ENCODE peak calls at places on chromosomes 4 and X, in ten cellular contexts. S is GM10248, D is fibroblast of the aortic adventitia, M is RWPE1, G is mucosa of descending colon, E is hepatocyte, Z is MM.1S, W is psoas muscle, J is astrocyte of the cerebellum, K is endothelial cell. F is an unnamed sample.

GRCh38 chr4:62709618-62710252 is 1509.6 kb downstream of the ADGRL3 start:
- DNase-seq in S (peak; percentile 8), D (peak; percentile 11), M (peak; percentile 11), G (peak; percentile 28), E (peak; percentile 66), Z (peak; percentile 60), W (no peak), J (peak; percentile 15), K (peak; percentile 12), F (peak; percentile 27)

GRCh38 chr4:41160010-41160789 is 54.1 kb downstream of the APBB2 start:
- DNase-seq in S (no peak), D (peak; percentile 91), M (peak; percentile 94), G (no peak), E (peak; percentile 78), Z (no peak), W (peak; percentile 55), J (peak; percentile 68), K (no peak), F (no peak)

GRCh38 chr4:3293410-3294391 is 880 bp downstream of the RGS12 start:
- DNase-seq in S (no peak), D (no peak), M (no peak), G (peak; percentile 30), E (no peak), Z (no peak), W (no peak), J (no peak), K (no peak), F (no peak)

GRCh38 chrX:74492720-74493201 is 71.5 kb downstream of the SLC16A2 start:
- DNase-seq in S (no peak), D (no peak), M (no peak), G (peak; percentile 5), E (no peak), Z (no peak), W (no peak), J (no peak), K (peak; percentile 6), F (no peak)

GRCh38 chr4:116346750-116347149 is 738.6 kb downstream of the TRAM1L1 start:
- DNase-seq in S (no peak), D (no peak), M (no peak), G (no peak), E (no peak), Z (no peak), W (no peak), J (no peak), K (no peak), F (no peak)

GRCh38 chr4:91113130-91113706 is 986.0 kb downstream of the CCSER1 start:
- DNase-seq in S (peak; percentile 26), D (peak; percentile 34), M (peak; percentile 12), G (no peak), E (peak; percentile 28), Z (peak; percentile 20), W (no peak), J (peak; percentile 33), K (no peak), F (peak; percentile 23)

GRCh38 chr4:66554844-66555243 is 884.6 kb upstream of the EPHA5 start:
- DNase-seq in S (no peak), D (peak; percentile 41), M (no peak), G (no peak), E (no peak), Z (no peak), W (no peak), J (no peak), K (no peak), F (no peak)

GRCh38 chr4:187777954-187778353 is 217.6 kb upstream of the ZFP42 start:
- DNase-seq in S (no peak), D (no peak), M (no peak), G (no peak), E (no peak), Z (no peak), W (no peak), J (no peak), K (no peak), F (no peak)

GRCh38 chrX:69277961-69278795 is 112.9 kb upstream of the PJA1 start:
- DNase-seq in S (no peak), D (no peak), M (no peak), G (no peak), E (no peak), Z (no peak), W (no peak), J (no peak), K (no peak), F (no peak)

GRCh38 chr4:90960840-90961239 is 833.6 kb downstream of the CCSER1 start:
- DNase-seq in S (no peak), D (no peak), M (no peak), G (no peak), E (no peak), Z (no peak), W (no peak), J (no peak), K (no peak), F (no peak)

GRCh38 chrX:81791086-81791485 is 589.2 kb downstream of the SH3BGRL start:
- DNase-seq in S (no peak), D (no peak), M (no peak), G (no peak), E (no peak), Z (no peak), W (no peak), J (no peak), K (no peak), F (no peak)

GRCh38 chrX:130002541-130002940 is 20.1 kb downstream of the BCORL1 start:
- DNase-seq in S (no peak), D (no peak), M (no peak), G (no peak), E (no peak), Z (no peak), W (no peak), J (no peak), K (no peak), F (no peak)

GRCh38 chrX:106696502-106696901 is 30.0 kb upstream of the RNF128 start:
- DNase-seq in S (no peak), D (no peak), M (no peak), G (no peak), E (no peak), Z (no peak), W (no peak), J (no peak), K (no peak), F (no peak)
- TF ChIP-seq CTCF in S (no peak), D (no peak), M (no peak), G (no peak), E (no peak), Z (no peak), W (no peak), J (no peak), K (no peak), F (no peak)

DNA sequence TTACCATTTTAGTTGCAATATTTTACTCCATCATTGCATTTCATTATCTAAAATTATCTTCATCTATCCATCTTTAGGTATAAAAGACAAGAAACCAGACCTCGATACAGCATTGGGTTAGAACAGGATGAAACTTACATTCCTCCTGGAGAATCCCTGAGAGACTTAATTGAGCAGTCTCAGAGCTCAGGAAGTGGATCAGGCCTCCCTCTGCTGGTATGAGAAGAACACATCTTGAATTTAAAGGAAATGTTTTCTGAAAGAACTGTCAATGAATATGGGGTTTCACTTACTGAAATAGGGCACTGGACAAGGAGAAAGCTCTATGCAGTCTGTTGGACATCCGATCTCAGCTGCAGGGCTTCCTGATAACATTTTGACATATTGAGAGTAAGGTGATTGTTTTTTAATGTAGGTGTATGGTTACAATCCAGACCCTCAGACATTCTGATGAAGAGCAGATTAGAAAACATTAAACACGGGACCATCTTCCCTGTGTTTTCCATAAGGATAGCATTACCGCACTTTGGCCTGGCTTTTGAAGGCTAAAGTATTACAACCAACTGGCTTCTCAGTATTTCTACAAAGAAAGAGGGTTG is 367.2 kb downstream of the BMPR1B start:
- DNase-seq in S (peak; percentile 8), D (peak; percentile 82), M (peak; percentile 61), G (peak; percentile 33), E (peak; percentile 75), Z (peak; percentile 32), W (no peak), J (peak; percentile 66), K (peak; percentile 34), F (no peak)
- TF ChIP-seq CTCF in S (peak; percentile 24), D (peak; percentile 73), M (peak; percentile 74), G (no peak), E (peak; percentile 71), Z (peak; percentile 30), W (peak; percentile 50), J (peak; percentile 70), K (peak; percentile 35), F (peak; percentile 24)

GRCh38 chr4:84582302-84582987 is 482 bp upstream of the CDS1 start:
- DNase-seq in S (peak; percentile 66), D (peak; percentile 33), M (peak; percentile 95), G (peak; percentile 99), E (peak; percentile 97), Z (peak; percentile 94), W (peak; percentile 70), J (peak; percentile 31), K (peak; percentile 88), F (peak; percentile 81)

GRCh38 chr4:84579410-84579791 is 3.5 kb upstream of the CDS1 start:
- DNase-seq in S (no peak), D (no peak), M (no peak), G (no peak), E (no peak), Z (no peak), W (no peak), J (no peak), K (no peak), F (no peak)

GRCh38 chr4:84585276-84585675 is 2.3 kb downstream of the CDS1 start:
- DNase-seq in S (no peak), D (no peak), M (no peak), G (no peak), E (no peak), Z (no peak), W (no peak), J (no peak), K (no peak), F (no peak)

GRCh38 chr4:84582988-84583870 is at the start of gene CDS1:
- DNase-seq in S (peak; percentile 12), D (no peak), M (peak; percentile 49), G (peak; percentile 87), E (peak; percentile 71), Z (no peak), W (peak; percentile 17), J (no peak), K (peak; percentile 32), F (peak; percentile 26)

GRCh38 chr4:84583871-84584373 is 995 bp downstream of the CDS1 start:
- DNase-seq in S (no peak), D (no peak), M (no peak), G (no peak), E (no peak), Z (peak; percentile 36), W (no peak), J (no peak), K (no peak), F (peak; percentile 39)
- TF ChIP-seq CTCF in S (no peak), D (no peak), M (peak; percentile 12), G (no peak), E (no peak), Z (peak; percentile 32), W (no peak), J (no peak), K (no peak), F (no peak)

GRCh38 chrX:4263005-4263404 is 549.6 kb upstream of the PRKX start:
- DNase-seq in S (no peak), D (no peak), M (no peak), G (no peak), E (peak; percentile 48), Z (no peak), W (no peak), J (no peak), K (no peak), F (no peak)

GRCh38 chrX:4265036-4265435 is 551.6 kb upstream of the PRKX start:
- DNase-seq in S (no peak), D (no peak), M (no peak), G (no peak), E (no peak), Z (no peak), W (no peak), J (no peak), K (no peak), F (no peak)

GRCh38 chrX:4268676-4269075 is 555.2 kb upstream of the PRKX start:
- DNase-seq in S (no peak), D (no peak), M (no peak), G (no peak), E (no peak), Z (no peak), W (no peak), J (no peak), K (no peak), F (no peak)
- TF ChIP-seq CTCF in S (no peak), D (no peak), M (no peak), G (no peak), E (peak; percentile 22), Z (no peak), W (no peak), J (no peak), K (no peak), F (no peak)